ENCODE peak calls at places on chromosome X, in five cellular contexts. C is stimulated activated CD4-positive, alpha-beta T cell treated with anti-CD3 and anti-CD28 coated beads, Interleukin-15, amount 100 ng/mL, for 48 hours; J is anterior cingulate cortex; I is sigmoid colon; Z is NCI-H2029. V is an unnamed sample.

GRCh38 chrX:38699116-38699515 is 102.1 kb upstream of the MID1IP1 start:
- DNase-seq in J (no peak), Z (no peak), C (no peak), I (no peak), V (no peak)

GRCh38 chrX:22122510-22122909 is 90.4 kb downstream of the PHEX start:
- DNase-seq in C (no peak), Z (no peak), J (no peak), I (no peak), V (no peak)

GRCh38 chrX:8433296-8434094 is 31.1 kb upstream of the VCX3B start:
- DNase-seq in C (no peak), I (no peak), J (no peak), Z (no peak), V (no peak)

GRCh38 chrX:139967300-139967699 is 2.0 kb upstream of the CXorf66 start:
- DNase-seq in J (no peak), C (no peak), I (no peak), Z (no peak), V (no peak)

GRCh38 chrX:125826080-125826479 is 340.0 kb downstream of the DCAF12L2 start:
- DNase-seq in C (no peak), J (no peak), Z (no peak), I (no peak), V (no peak)

GRCh38 chrX:129759576-129760061 is 20.1 kb upstream of the SASH3 start:
- DNase-seq in I (no peak), Z (no peak), C (no peak), J (peak), V (no peak)

GRCh38 chrX:150587585-150588503 is 19.4 kb downstream of the MTM1 start:
- DNase-seq in Z (no peak), J (no peak), C (peak), I (no peak), V (no peak)

GRCh38 chrX:150298841-150299551 is 64.1 kb upstream of the MAMLD1 start:
- DNase-seq in C (no peak), I (no peak), Z (no peak), J (no peak), V (no peak)

GRCh38 chrX:69505772-69506616 is 1.9 kb downstream of the NALF2 start:
- DNase-seq in Z (no peak), I (no peak), J (no peak), C (no peak), V (no peak)

GRCh38 chrX:4547218-4547836 is 833.9 kb upstream of the PRKX start:
- DNase-seq in J (peak), C (peak), I (no peak), Z (no peak), V (peak)

GRCh38 chrX:56232221-56233082 is at the start of gene KLF8:
- DNase-seq in Z (no peak), J (no peak), I (peak), C (peak), V (no peak)

GRCh38 chrX:140439455-140439854 is 65.4 kb downstream of the SOX3 start:
- DNase-seq in J (no peak), I (no peak), Z (no peak), C (no peak), V (no peak)

GRCh38 chrX:96776966-96777365 is 92.3 kb downstream of the DIAPH2 start:
- DNase-seq in I (no peak), Z (no peak), J (no peak), C (no peak), V (no peak)

GRCh38 chrX:96715412-96715940 is 30.8 kb downstream of the DIAPH2 start:
- DNase-seq in I (no peak), J (no peak), C (no peak), Z (no peak), V (no peak)

GRCh38 chrX:10022580-10023245 is 55.6 kb downstream of the CLDN34 start:
- DNase-seq in Z (no peak), J (no peak), C (no peak), I (peak), V (no peak)

GRCh38 chrX:9739130-9739529 is 26.5 kb downstream of the GPR143 start:
- DNase-seq in J (no peak), C (no peak), Z (no peak), I (no peak), V (no peak)

GRCh38 chrX:130746077-130746476 is 156.9 kb downstream of the ENOX2 start:
- DNase-seq in J (no peak), C (no peak), Z (no peak), I (no peak), V (no peak)

GRCh38 chrX:30280428-30280827 is 28.8 kb downstream of the NR0B1 start:
- DNase-seq in Z (no peak), J (no peak), C (no peak), I (no peak), V (no peak)

GRCh38 chrX:50579955-50580354 is 109.3 kb upstream of the DGKK start:
- DNase-seq in C (peak), I (no peak), Z (no peak), J (no peak), V (peak)

GRCh38 chrX:124349054-124349453 is 2.7 kb downstream of the SH2D1A start:
- DNase-seq in I (no peak), J (no peak), Z (no peak), C (no peak), V (no peak)

GRCh38 chrX:30981968-30982367 is 89.9 kb downstream of the FTHL17 start:
- DNase-seq in C (no peak), Z (no peak), I (no peak), J (no peak), V (no peak)

GRCh38 chrX:49037883-49038475 is 5.2 kb downstream of the TFE3 start:
- DNase-seq in C (no peak), I (no peak), Z (no peak), J (no peak), V (no peak)

GRCh38 chrX:130100180-130100579 is 10.1 kb downstream of the ELF4 start:
- DNase-seq in J (no peak), Z (peak), C (no peak), I (peak), V (no peak)

GRCh38 chrX:136251042-136251991 is at the start of gene MAP7D3:
- DNase-seq in C (peak), J (peak), I (peak), Z (no peak), V (peak)

GRCh38 chrX:36957425-36958328 is 50.5 kb upstream of the FAM47C start:
- DNase-seq in I (no peak), J (no peak), Z (no peak), C (no peak), V (no peak)

GRCh38 chrX:91434351-91435168 is at the start of gene PABPC5:
- DNase-seq in C (no peak), J (peak), Z (no peak), I (peak), V (peak)

GRCh38 chrX:20382518-20383291 is 116.0 kb upstream of the RPS6KA3 start:
- DNase-seq in C (peak), J (no peak), Z (no peak), I (no peak), V (no peak)

GRCh38 chrX:115333446-115333845 is 43.9 kb downstream of the LUZP4 start:
- DNase-seq in C (no peak), J (no peak), I (no peak), Z (no peak), V (no peak)

GRCh38 chrX:15404712-15405111 is 20.5 kb upstream of the VEGFD start:
- DNase-seq in Z (no peak), I (peak), C (no peak), J (no peak), V (no peak)

GRCh38 chrX:1521459-1521956 is 15.5 kb downstream of the P2RY8 start:
- DNase-seq in J (no peak), I (no peak), Z (no peak), C (no peak), V (no peak)

GRCh38 chrX:131988236-131988635 is 34.9 kb upstream of the STK26 start:
- DNase-seq in I (no peak), J (no peak), Z (no peak), C (no peak), V (no peak)

GRCh38 chrX:72299891-72300630 is 5.7 kb downstream of the CITED1 start:
- DNase-seq in I (no peak), J (no peak), C (no peak), Z (no peak), V (no peak)

GRCh38 chrX:3788494-3789233 is 75.2 kb upstream of the PRKX start:
- DNase-seq in Z (no peak), C (no peak), I (no peak), J (no peak), V (no peak)

GRCh38 chrX:121128946-121129345 is 81.5 kb downstream of the GLUD2 start:
- DNase-seq in I (no peak), C (no peak), J (no peak), Z (no peak), V (no peak)

V was measured in NCI-H774.